ENCODE peak calls at places on chromosomes 4 and X, in ten cellular contexts. One of them, this sample, is unnamed.

GRCh38 chr4:78781086-78781630 is 5.0 kb downstream of the BMP2K start:
- DNase-seq in lung: no peak
- DNase-seq in glutamatergic neuron: no peak
- DNase-seq in heart right ventricle: no peak
- DNase-seq in cardiac fibroblast: no peak
- DNase-seq in endodermal cell: no peak
- DNase-seq in B cell: no peak
- DNase-seq in CD4-positive, alpha-beta T cell: no peak
- DNase-seq in GM13977: no peak
- DNase-seq in PC-3: no peak
- DNase-seq in this sample: no peak

GRCh38 chrX:76029385-76029784 is 143.5 kb upstream of the PBDC1 start:
- DNase-seq in PC-3: no peak
- DNase-seq in glutamatergic neuron: no peak
- DNase-seq in cardiac fibroblast: no peak
- DNase-seq in GM13977: no peak
- DNase-seq in B cell: no peak
- DNase-seq in CD4-positive, alpha-beta T cell: no peak
- DNase-seq in lung: no peak
- DNase-seq in endodermal cell: no peak
- DNase-seq in heart right ventricle: no peak
- DNase-seq in this sample: no peak

GRCh38 chrX:129983575-129984131 is 1.2 kb downstream of the BCORL1 start:
- DNase-seq in lung: no peak
- DNase-seq in heart right ventricle: peak
- DNase-seq in CD4-positive, alpha-beta T cell: no peak
- DNase-seq in PC-3: no peak
- DNase-seq in GM13977: peak
- DNase-seq in cardiac fibroblast: no peak
- DNase-seq in glutamatergic neuron: peak
- DNase-seq in endodermal cell: peak
- DNase-seq in B cell: no peak
- DNase-seq in this sample: no peak

GRCh38 chr4:2306773-2307410 is 45.0 kb upstream of the MXD4 start:
- DNase-seq in heart right ventricle: no peak
- DNase-seq in B cell: no peak
- DNase-seq in lung: no peak
- DNase-seq in CD4-positive, alpha-beta T cell: no peak
- DNase-seq in GM13977: no peak
- DNase-seq in cardiac fibroblast: no peak
- DNase-seq in endodermal cell: no peak
- DNase-seq in glutamatergic neuron: no peak
- DNase-seq in PC-3: no peak
- DNase-seq in this sample: no peak

GRCh38 chr4:72786401-72786990 is 217.5 kb upstream of the ADAMTS3 start:
- DNase-seq in cardiac fibroblast: no peak
- DNase-seq in CD4-positive, alpha-beta T cell: no peak
- DNase-seq in heart right ventricle: no peak
- DNase-seq in glutamatergic neuron: no peak
- DNase-seq in endodermal cell: no peak
- DNase-seq in GM13977: no peak
- DNase-seq in PC-3: no peak
- DNase-seq in B cell: no peak
- DNase-seq in lung: no peak
- DNase-seq in this sample: no peak

GRCh38 chrX:110755061-110755460 is 40.6 kb downstream of the CHRDL1 start:
- DNase-seq in GM13977: no peak
- DNase-seq in heart right ventricle: no peak
- DNase-seq in B cell: no peak
- DNase-seq in lung: no peak
- DNase-seq in PC-3: no peak
- DNase-seq in CD4-positive, alpha-beta T cell: no peak
- DNase-seq in endodermal cell: no peak
- DNase-seq in glutamatergic neuron: no peak
- DNase-seq in cardiac fibroblast: no peak
- DNase-seq in this sample: no peak

GRCh38 chr4:122826000-122826595 is 533 bp upstream of the FGF2 start:
- DNase-seq in GM13977: no peak
- DNase-seq in CD4-positive, alpha-beta T cell: no peak
- DNase-seq in lung: no peak
- DNase-seq in B cell: no peak
- DNase-seq in heart right ventricle: no peak
- DNase-seq in glutamatergic neuron: no peak
- DNase-seq in endodermal cell: no peak
- DNase-seq in cardiac fibroblast: no peak
- DNase-seq in PC-3: no peak
- DNase-seq in this sample: no peak

GRCh38 chrX:132520792-132521191 is 32.0 kb upstream of the MBNL3 start:
- DNase-seq in PC-3: no peak
- DNase-seq in CD4-positive, alpha-beta T cell: no peak
- DNase-seq in lung: no peak
- DNase-seq in B cell: no peak
- DNase-seq in cardiac fibroblast: no peak
- DNase-seq in glutamatergic neuron: no peak
- DNase-seq in heart right ventricle: no peak
- DNase-seq in GM13977: no peak
- DNase-seq in endodermal cell: no peak
- DNase-seq in this sample: no peak

GRCh38 chr4:97215426-97215825 is 927.9 kb downstream of the STPG2 start:
- DNase-seq in PC-3: no peak
- DNase-seq in B cell: no peak
- DNase-seq in heart right ventricle: no peak
- DNase-seq in lung: no peak
- DNase-seq in glutamatergic neuron: peak
- DNase-seq in GM13977: no peak
- DNase-seq in CD4-positive, alpha-beta T cell: no peak
- DNase-seq in cardiac fibroblast: no peak
- DNase-seq in endodermal cell: no peak
- DNase-seq in this sample: no peak

GRCh38 chr4:70632028-70632427 is 3.5 kb downstream of the ENAM start:
- DNase-seq in cardiac fibroblast: peak
- DNase-seq in endodermal cell: no peak
- DNase-seq in GM13977: no peak
- DNase-seq in CD4-positive, alpha-beta T cell: no peak
- DNase-seq in PC-3: peak
- DNase-seq in B cell: no peak
- DNase-seq in lung: no peak
- DNase-seq in glutamatergic neuron: no peak
- DNase-seq in heart right ventricle: no peak
- DNase-seq in this sample: no peak

GRCh38 chr4:8176547-8177399 is 18.2 kb upstream of the ABLIM2 start:
- DNase-seq in heart right ventricle: peak
- DNase-seq in lung: no peak
- DNase-seq in CD4-positive, alpha-beta T cell: no peak
- DNase-seq in PC-3: peak
- DNase-seq in cardiac fibroblast: peak
- DNase-seq in endodermal cell: peak
- DNase-seq in B cell: peak
- DNase-seq in GM13977: peak
- DNase-seq in glutamatergic neuron: peak
- DNase-seq in this sample: peak

GRCh38 chr4:151013944-151014343 is 1.1 kb downstream of the LRBA start:
- DNase-seq in B cell: no peak
- DNase-seq in heart right ventricle: no peak
- DNase-seq in PC-3: no peak
- DNase-seq in cardiac fibroblast: no peak
- DNase-seq in glutamatergic neuron: no peak
- DNase-seq in CD4-positive, alpha-beta T cell: no peak
- DNase-seq in GM13977: no peak
- DNase-seq in lung: no peak
- DNase-seq in endodermal cell: no peak
- DNase-seq in this sample: no peak

GRCh38 chr4:120318447-120318846 is 251.8 kb upstream of the MAD2L1 start:
- DNase-seq in GM13977: no peak
- DNase-seq in PC-3: no peak
- DNase-seq in heart right ventricle: no peak
- DNase-seq in lung: no peak
- DNase-seq in B cell: no peak
- DNase-seq in CD4-positive, alpha-beta T cell: no peak
- DNase-seq in endodermal cell: no peak
- DNase-seq in cardiac fibroblast: no peak
- DNase-seq in glutamatergic neuron: no peak
- DNase-seq in this sample: no peak

GRCh38 chrX:368811-369562 is 17.7 kb downstream of the PPP2R3B start:
- DNase-seq in B cell: peak
- DNase-seq in cardiac fibroblast: peak
- DNase-seq in GM13977: no peak
- DNase-seq in endodermal cell: no peak
- DNase-seq in CD4-positive, alpha-beta T cell: no peak
- DNase-seq in heart right ventricle: no peak
- DNase-seq in glutamatergic neuron: no peak
- DNase-seq in PC-3: no peak
- DNase-seq in lung: no peak
- DNase-seq in this sample: no peak

GRCh38 chr4:9812530-9813340 is 31.3 kb downstream of the DRD5 start:
- DNase-seq in heart right ventricle: no peak
- DNase-seq in PC-3: no peak
- DNase-seq in CD4-positive, alpha-beta T cell: no peak
- DNase-seq in cardiac fibroblast: peak
- DNase-seq in lung: no peak
- DNase-seq in glutamatergic neuron: no peak
- DNase-seq in B cell: no peak
- DNase-seq in endodermal cell: no peak
- DNase-seq in GM13977: peak
- DNase-seq in this sample: no peak

GRCh38 chr4:54233128-54233696 is 4.1 kb downstream of the PDGFRA start:
- DNase-seq in lung: peak
- DNase-seq in cardiac fibroblast: peak
- DNase-seq in endodermal cell: peak
- DNase-seq in CD4-positive, alpha-beta T cell: peak
- DNase-seq in GM13977: peak
- DNase-seq in PC-3: peak
- DNase-seq in glutamatergic neuron: peak
- DNase-seq in heart right ventricle: peak
- DNase-seq in B cell: peak
- DNase-seq in this sample: peak

GRCh38 chr4:99723555-99724450 is 66.2 kb upstream of the C4orf54 start:
- DNase-seq in PC-3: peak
- DNase-seq in heart right ventricle: peak
- DNase-seq in endodermal cell: no peak
- DNase-seq in GM13977: no peak
- DNase-seq in CD4-positive, alpha-beta T cell: no peak
- DNase-seq in lung: peak
- DNase-seq in B cell: no peak
- DNase-seq in glutamatergic neuron: no peak
- DNase-seq in cardiac fibroblast: peak
- DNase-seq in this sample: peak

GRCh38 chr4:131426023-131426758 is 1722.9 kb upstream of the PCDH10 start:
- DNase-seq in CD4-positive, alpha-beta T cell: no peak
- DNase-seq in B cell: no peak
- DNase-seq in glutamatergic neuron: no peak
- DNase-seq in endodermal cell: no peak
- DNase-seq in lung: no peak
- DNase-seq in GM13977: peak
- DNase-seq in PC-3: no peak
- DNase-seq in cardiac fibroblast: no peak
- DNase-seq in heart right ventricle: no peak
- DNase-seq in this sample: no peak

GRCh38 chr4:131427000-131427399 is 1722.1 kb upstream of the PCDH10 start:
- DNase-seq in cardiac fibroblast: no peak
- DNase-seq in heart right ventricle: no peak
- DNase-seq in CD4-positive, alpha-beta T cell: no peak
- DNase-seq in endodermal cell: no peak
- DNase-seq in PC-3: no peak
- DNase-seq in GM13977: no peak
- DNase-seq in lung: no peak
- DNase-seq in glutamatergic neuron: no peak
- DNase-seq in B cell: no peak
- DNase-seq in this sample: no peak

GRCh38 chr4:131430302-131430701 is 1718.8 kb upstream of the PCDH10 start:
- DNase-seq in heart right ventricle: no peak
- DNase-seq in endodermal cell: no peak
- DNase-seq in cardiac fibroblast: no peak
- DNase-seq in CD4-positive, alpha-beta T cell: no peak
- DNase-seq in PC-3: peak
- DNase-seq in B cell: no peak
- DNase-seq in lung: no peak
- DNase-seq in glutamatergic neuron: no peak
- DNase-seq in GM13977: no peak
- DNase-seq in this sample: peak
- TF ChIP-seq CTCF in heart right ventricle: no peak
- TF ChIP-seq CTCF in endodermal cell: peak
- TF ChIP-seq CTCF in cardiac fibroblast: no peak
- TF ChIP-seq CTCF in CD4-positive, alpha-beta T cell: no peak
- TF ChIP-seq CTCF in PC-3: peak
- TF ChIP-seq CTCF in B cell: no peak
- TF ChIP-seq CTCF in lung: no peak
- TF ChIP-seq CTCF in glutamatergic neuron: no peak
- TF ChIP-seq CTCF in GM13977: peak
- TF ChIP-seq CTCF in this sample: no peak

GRCh38 chr4:141254326-141254725 is 33.6 kb downstream of the ZNF330 start:
- DNase-seq in B cell: no peak
- DNase-seq in glutamatergic neuron: no peak
- DNase-seq in cardiac fibroblast: no peak
- DNase-seq in CD4-positive, alpha-beta T cell: no peak
- DNase-seq in lung: no peak
- DNase-seq in endodermal cell: peak
- DNase-seq in heart right ventricle: no peak
- DNase-seq in PC-3: peak
- DNase-seq in GM13977: no peak
- DNase-seq in this sample: no peak
- TF ChIP-seq CTCF in B cell: no peak
- TF ChIP-seq CTCF in glutamatergic neuron: no peak
- TF ChIP-seq CTCF in cardiac fibroblast: peak
- TF ChIP-seq CTCF in CD4-positive, alpha-beta T cell: no peak
- TF ChIP-seq CTCF in lung: no peak
- TF ChIP-seq CTCF in endodermal cell: peak
- TF ChIP-seq CTCF in heart right ventricle: no peak
- TF ChIP-seq CTCF in PC-3: peak
- TF ChIP-seq CTCF in GM13977: peak
- TF ChIP-seq CTCF in this sample: no peak

DNA sequence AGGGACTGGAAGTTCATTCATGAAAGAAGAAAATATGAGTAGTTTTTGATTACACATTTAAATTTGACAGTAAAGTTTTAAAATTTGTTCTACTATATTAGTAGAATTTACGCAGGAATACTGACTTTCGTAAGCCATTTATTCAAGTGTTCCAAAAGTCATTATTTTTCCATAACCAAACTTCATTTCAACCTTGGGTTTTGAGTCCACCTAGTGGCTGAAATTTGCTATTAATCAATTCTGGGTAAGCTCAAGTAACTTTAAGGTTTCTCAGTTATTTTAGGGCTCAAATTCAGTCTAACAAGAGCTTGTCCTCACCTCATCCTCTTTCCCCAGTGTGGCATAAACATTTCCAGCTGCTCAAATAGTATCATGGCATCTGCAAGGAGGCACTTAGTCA is 175.4 kb downstream of the SH3BGRL start:
- DNase-seq in CD4-positive, alpha-beta T cell: no peak
- DNase-seq in heart right ventricle: no peak
- DNase-seq in glutamatergic neuron: no peak
- DNase-seq in endodermal cell: no peak
- DNase-seq in cardiac fibroblast: peak
- DNase-seq in GM13977: peak
- DNase-seq in lung: no peak
- DNase-seq in PC-3: peak
- DNase-seq in B cell: no peak
- DNase-seq in this sample: peak
- TF ChIP-seq CTCF in CD4-positive, alpha-beta T cell: peak
- TF ChIP-seq CTCF in heart right ventricle: peak
- TF ChIP-seq CTCF in glutamatergic neuron: peak
- TF ChIP-seq CTCF in endodermal cell: peak
- TF ChIP-seq CTCF in cardiac fibroblast: peak
- TF ChIP-seq CTCF in GM13977: peak
- TF ChIP-seq CTCF in lung: no peak
- TF ChIP-seq CTCF in PC-3: peak
- TF ChIP-seq CTCF in B cell: peak
- TF ChIP-seq CTCF in this sample: no peak

GRCh38 chr4:153750197-153750817 is 9.5 kb downstream of the RNF175 start:
- DNase-seq in lung: peak
- DNase-seq in B cell: peak
- DNase-seq in endodermal cell: peak
- DNase-seq in CD4-positive, alpha-beta T cell: peak
- DNase-seq in GM13977: peak
- DNase-seq in PC-3: peak
- DNase-seq in glutamatergic neuron: peak
- DNase-seq in cardiac fibroblast: peak
- DNase-seq in heart right ventricle: no peak
- DNase-seq in this sample: peak
- TF ChIP-seq CTCF in lung: peak
- TF ChIP-seq CTCF in B cell: peak
- TF ChIP-seq CTCF in endodermal cell: peak
- TF ChIP-seq CTCF in CD4-positive, alpha-beta T cell: peak
- TF ChIP-seq CTCF in GM13977: peak
- TF ChIP-seq CTCF in PC-3: peak
- TF ChIP-seq CTCF in glutamatergic neuron: peak
- TF ChIP-seq CTCF in cardiac fibroblast: peak
- TF ChIP-seq CTCF in heart right ventricle: peak
- TF ChIP-seq CTCF in this sample: peak